ENCODE peak calls at places on chromosomes 16 and 17, in six cellular contexts. F is sciatic nerve, P is HTR-8/SVneo, G is Peyer's patch, Q is Right ventricle myocardium superior, O is RWPE2. W is an unnamed sample.

GRCh38 chr17:82723169-82723807 is 6.8 kb downstream of the FN3KRP start:
- DNase-seq in O (no peak), Q (no peak), F (no peak), G (no peak), P (no peak), W (no peak)

GRCh38 chr17:42530952-42531454 is 5.0 kb upstream of the NAGLU start:
- DNase-seq in P (no peak), Q (no peak), O (no peak), G (no peak), F (no peak), W (no peak)

GRCh38 chr16:75420987-75421819 is 12.1 kb downstream of the CFDP1 start:
- DNase-seq in F (peak), P (peak), O (peak), G (peak), Q (peak), W (peak)

GRCh38 chr16:64718481-64718880 is 403.4 kb downstream of the CDH11 start:
- DNase-seq in P (no peak), G (no peak), Q (no peak), O (no peak), F (no peak), W (no peak)

GRCh38 chr17:66557886-66558285 is 255.5 kb downstream of the PRKCA start:
- DNase-seq in Q (no peak), F (no peak), O (no peak), G (no peak), P (no peak), W (no peak)

GRCh38 chr17:48915459-48916282 is 7.5 kb downstream of the UBE2Z start:
- DNase-seq in F (no peak), G (no peak), O (peak), P (peak), Q (no peak), W (no peak)

GRCh38 chr16:68434654-68435210 is 13.6 kb downstream of the SMPD3 start:
- DNase-seq in P (no peak), O (no peak), Q (no peak), F (no peak), G (no peak), W (no peak)

GRCh38 chr17:57234252-57235092 is 21.9 kb upstream of the MSI2 start:
- DNase-seq in G (no peak), P (no peak), O (no peak), Q (no peak), F (no peak), W (no peak)

GRCh38 chr17:8016632-8017424 is 14.4 kb downstream of the GUCY2D start:
- DNase-seq in Q (peak), O (no peak), G (peak), P (no peak), F (peak), W (peak)

GRCh38 chr16:75000481-75001081 is 1.8 kb downstream of the ZNRF1 start:
- DNase-seq in Q (no peak), O (no peak), G (no peak), F (no peak), P (no peak), W (no peak)

GRCh38 chr16:29927523-29927905 is 1.5 kb upstream of the KCTD13 start:
- DNase-seq in P (no peak), G (no peak), F (no peak), O (no peak), Q (no peak), W (no peak)

GRCh38 chr16:17757808-17758207 is 287.0 kb upstream of the XYLT1 start:
- DNase-seq in Q (no peak), F (no peak), P (no peak), O (no peak), G (no peak), W (no peak)

GRCh38 chr17:47878203-47879027 is 17.6 kb upstream of the SP2 start:
- DNase-seq in Q (no peak), P (no peak), G (no peak), O (no peak), F (no peak), W (no peak)

GRCh38 chr16:56606071-56606687 is 2.2 kb upstream of the MT2A start:
- DNase-seq in F (no peak), G (no peak), P (no peak), O (no peak), Q (no peak), W (no peak)

GRCh38 chr17:46121841-46122485 is 71.3 kb downstream of the KANSL1 start:
- DNase-seq in F (no peak), Q (no peak), G (no peak), O (no peak), P (no peak), W (no peak)

GRCh38 chr16:48279199-48279598 is 31.9 kb upstream of the ABCC11 start:
- DNase-seq in Q (no peak), O (no peak), G (no peak), F (no peak), P (no peak), W (no peak)

GRCh38 chr16:83742520-83742919 is 65.3 kb upstream of the HSBP1 start:
- DNase-seq in G (no peak), O (no peak), F (no peak), P (no peak), Q (no peak), W (no peak)

GRCh38 chr16:72066747-72067146 is 3.7 kb downstream of the HPR start:
- DNase-seq in O (no peak), P (peak), F (no peak), G (no peak), Q (no peak), W (no peak)

GRCh38 chr17:8223356-8224063 is 13.1 kb upstream of the AURKB start:
- DNase-seq in G (peak), F (peak), P (peak), O (no peak), Q (peak), W (peak)

GRCh38 chr17:39979021-39979660 is 1.5 kb upstream of the PSMD3 start:
- DNase-seq in F (no peak), O (no peak), P (peak), G (no peak), Q (no peak), W (no peak)

GRCh38 chr16:27778926-27779570 is 229.1 kb downstream of the KATNIP start:
- DNase-seq in Q (peak), P (no peak), G (no peak), O (no peak), F (no peak), W (no peak)

GRCh38 chr16:71754108-71754507 is 29.6 kb upstream of the PHLPP2 start:
- DNase-seq in F (no peak), Q (no peak), P (no peak), O (no peak), G (no peak), W (no peak)

GRCh38 chr16:87723224-87723619 is 42.6 kb downstream of the KLHDC4 start:
- DNase-seq in P (no peak), G (peak), O (no peak), F (peak), Q (peak), W (no peak)

GRCh38 chr17:77400445-77400870 is 259.7 kb downstream of the SEC14L1 start:
- DNase-seq in O (no peak), F (no peak), Q (peak), P (no peak), G (peak), W (peak)

GRCh38 chr16:88705746-88706287 is 391 bp downstream of the RNF166 start:
- DNase-seq in Q (no peak), F (no peak), P (peak), G (peak), O (no peak), W (no peak)

GRCh38 chr17:2449486-2449885 is 48.6 kb upstream of the MNT start:
- DNase-seq in P (no peak), O (no peak), F (no peak), Q (no peak), G (no peak), W (no peak)

GRCh38 chr17:45155483-45155882 is 6.2 kb upstream of the HEXIM2 start:
- DNase-seq in F (no peak), O (no peak), P (no peak), G (no peak), Q (no peak), W (no peak)

GRCh38 chr16:85613609-85614337 is 651 bp downstream of the GSE1 start:
- DNase-seq in P (no peak), O (no peak), G (peak), Q (peak), F (peak), W (no peak)

GRCh38 chr16:81524382-81524781 is 79.8 kb downstream of the CMIP start:
- DNase-seq in Q (no peak), P (no peak), F (no peak), O (no peak), G (no peak), W (peak)

GRCh38 chr16:74758801-74759200 is 15.8 kb downstream of the FA2H start:
- DNase-seq in G (no peak), Q (no peak), P (no peak), O (no peak), F (peak), W (no peak)

GRCh38 chr17:63151981-63152523 is 186.0 kb downstream of the TANC2 start:
- DNase-seq in G (no peak), F (no peak), Q (no peak), P (no peak), O (no peak), W (no peak)

GRCh38 chr17:6323626-6324356 is 111.1 kb downstream of the AIPL1 start:
- DNase-seq in F (no peak), P (no peak), Q (no peak), G (no peak), O (no peak), W (no peak)

W was measured in CD8-positive, alpha-beta T cell.